ENCODE peak calls at places on chromosomes 4 and X, in eight cellular contexts. F is hypothalamus; L is stimulated activated CD4-positive, alpha-beta T cell treated with anti-CD3 and anti-CD28 coated beads, Interleukin-1b, Interleukin-23, amount 100 ng/mL, for 48 hours; H is RPMI7951; J is H54; Y is head of caudate nucleus; R is RPMI8226; G is NCI-H1436. D is an unnamed sample.

GRCh38 chr4:131304686-131305085 is 1844.4 kb upstream of the PCDH10 start:
- DNase-seq in F (no peak), L (no peak), H (no peak), J (no peak), Y (no peak), R (no peak), G (no peak), D (no peak)

GRCh38 chr4:33357121-33357520 is 2637.0 kb downstream of the PCDH7 start:
- DNase-seq in F (no peak), L (no peak), H (no peak), J (no peak), Y (no peak), R (no peak), G (no peak), D (no peak)

GRCh38 chrX:136310411-136310810 is 9.6 kb downstream of the ADGRG4 start:
- DNase-seq in F (no peak), L (no peak), H (peak), J (peak), Y (no peak), R (no peak), G (no peak), D (no peak)

GRCh38 chr4:124666496-124666895 is 46.0 kb downstream of the ANKRD50 start:
- DNase-seq in F (no peak), L (no peak), H (no peak), J (no peak), Y (no peak), R (no peak), G (no peak), D (no peak)

GRCh38 chrX:130091976-130092522 is 18.2 kb downstream of the ELF4 start:
- DNase-seq in F (peak), L (peak), H (no peak), J (no peak), Y (no peak), R (peak), G (no peak), D (no peak)

GRCh38 chr4:141636771-141637460 is 533 bp downstream of the IL15 start:
- DNase-seq in F (no peak), L (peak), H (peak), J (peak), Y (peak), R (peak), G (no peak), D (peak)

GRCh38 chr4:98338761-98339438 is 77.7 kb downstream of the RAP1GDS1 start:
- DNase-seq in F (no peak), L (no peak), H (no peak), J (no peak), Y (no peak), R (no peak), G (no peak), D (no peak)

GRCh38 chrX:18616688-18617087 is 55.2 kb downstream of the RS1 start:
- DNase-seq in F (no peak), L (no peak), H (no peak), J (no peak), Y (peak), R (no peak), G (no peak), D (no peak)

GRCh38 chr4:6471303-6472007 is 959 bp downstream of the PPP2R2C start:
- DNase-seq in F (no peak), L (no peak), H (no peak), J (peak), Y (peak), R (no peak), G (no peak), D (peak)

GRCh38 chr4:78710536-78710935 is 65.6 kb upstream of the BMP2K start:
- DNase-seq in F (no peak), L (no peak), H (peak), J (no peak), Y (no peak), R (no peak), G (no peak), D (no peak)

GRCh38 chrX:154731203-154731602 is 19.7 kb downstream of the GAB3 start:
- DNase-seq in F (no peak), L (no peak), H (no peak), J (no peak), Y (no peak), R (no peak), G (no peak), D (no peak)

GRCh38 chr4:174873931-174874330 is 44.2 kb upstream of the ADAM29 start:
- DNase-seq in F (no peak), L (no peak), H (no peak), J (no peak), Y (no peak), R (peak), G (peak), D (peak)

GRCh38 chr4:89531932-89532640 is 224.5 kb upstream of the GPRIN3 start:
- DNase-seq in F (no peak), L (no peak), H (no peak), J (no peak), Y (no peak), R (no peak), G (no peak), D (no peak)

GRCh38 chrX:3026074-3026588 is 15.1 kb upstream of the ARSF start:
- DNase-seq in F (no peak), L (no peak), H (no peak), J (no peak), Y (no peak), R (peak), G (no peak), D (no peak)

GRCh38 chrX:39328661-39329060 is 527.4 kb downstream of the MID1IP1 start:
- DNase-seq in F (no peak), L (no peak), H (no peak), J (no peak), Y (no peak), R (no peak), G (no peak), D (no peak)